ENCODE peak calls at places on chromosomes 5 and 9, in nine cellular contexts. One of them, this sample, is unnamed.

GRCh38 chr9:125437771-125438221 is 176.2 kb downstream of the GAPVD1 start:
- DNase-seq in A549: no peak
- DNase-seq in stomach: peak; percentile 16
- DNase-seq in IMR-90: no peak
- DNase-seq in ovary: peak; percentile 13
- DNase-seq in prostate gland: no peak
- DNase-seq in HCT116: no peak
- DNase-seq in sigmoid colon: no peak
- DNase-seq in heart left ventricle: no peak
- DNase-seq in this sample: no peak

GRCh38 chr5:116358911-116359418 is 215.7 kb downstream of the SEMA6A start:
- DNase-seq in IMR-90: no peak
- DNase-seq in A549: no peak
- DNase-seq in sigmoid colon: no peak
- DNase-seq in stomach: no peak
- DNase-seq in ovary: no peak
- DNase-seq in heart left ventricle: no peak
- DNase-seq in HCT116: no peak
- DNase-seq in prostate gland: no peak
- DNase-seq in this sample: no peak

GRCh38 chr5:151757233-151758140 is 944 bp downstream of the ATOX1 start:
- DNase-seq in sigmoid colon: no peak
- DNase-seq in ovary: no peak
- DNase-seq in prostate gland: peak; percentile 18
- DNase-seq in A549: no peak
- DNase-seq in heart left ventricle: no peak
- DNase-seq in HCT116: no peak
- DNase-seq in IMR-90: no peak
- DNase-seq in stomach: no peak
- DNase-seq in this sample: no peak

GRCh38 chr9:122218885-122219855 is 9.6 kb downstream of the LHX6 start:
- DNase-seq in stomach: no peak
- DNase-seq in sigmoid colon: no peak
- DNase-seq in heart left ventricle: no peak
- DNase-seq in ovary: no peak
- DNase-seq in A549: no peak
- DNase-seq in HCT116: no peak
- DNase-seq in prostate gland: no peak
- DNase-seq in IMR-90: peak; percentile 26
- DNase-seq in this sample: no peak

GRCh38 chr5:31995011-31995410 is 179.1 kb downstream of the GOLPH3 start:
- DNase-seq in ovary: no peak
- DNase-seq in heart left ventricle: no peak
- DNase-seq in IMR-90: no peak
- DNase-seq in HCT116: no peak
- DNase-seq in prostate gland: no peak
- DNase-seq in sigmoid colon: no peak
- DNase-seq in A549: no peak
- DNase-seq in stomach: no peak
- DNase-seq in this sample: no peak

GRCh38 chr5:140039561-140039960 is 3.5 kb downstream of the NRG2 start:
- DNase-seq in heart left ventricle: no peak
- DNase-seq in stomach: no peak
- DNase-seq in IMR-90: no peak
- DNase-seq in prostate gland: no peak
- DNase-seq in sigmoid colon: no peak
- DNase-seq in A549: no peak
- DNase-seq in ovary: no peak
- DNase-seq in HCT116: no peak
- DNase-seq in this sample: peak; percentile 47

GRCh38 chr9:2262809-2263510 is 247.8 kb downstream of the SMARCA2 start:
- DNase-seq in sigmoid colon: no peak
- DNase-seq in heart left ventricle: no peak
- DNase-seq in IMR-90: no peak
- DNase-seq in prostate gland: no peak
- DNase-seq in ovary: no peak
- DNase-seq in HCT116: no peak
- DNase-seq in A549: no peak
- DNase-seq in stomach: no peak
- DNase-seq in this sample: no peak

GRCh38 chr5:179820127-179820482 is 600 bp upstream of the SQSTM1 start:
- DNase-seq in A549: peak; percentile 60
- DNase-seq in prostate gland: no peak
- DNase-seq in HCT116: no peak
- DNase-seq in stomach: no peak
- DNase-seq in ovary: no peak
- DNase-seq in sigmoid colon: no peak
- DNase-seq in heart left ventricle: no peak
- DNase-seq in IMR-90: no peak
- DNase-seq in this sample: no peak

GRCh38 chr9:121192959-121193645 is 8.6 kb downstream of the RAB14 start:
- DNase-seq in sigmoid colon: no peak
- DNase-seq in prostate gland: no peak
- DNase-seq in A549: no peak
- DNase-seq in heart left ventricle: no peak
- DNase-seq in ovary: no peak
- DNase-seq in IMR-90: peak; percentile 36
- DNase-seq in stomach: no peak
- DNase-seq in HCT116: no peak
- DNase-seq in this sample: no peak

GRCh38 chr5:131288328-131288727 is 24.5 kb downstream of the CDC42SE2 start:
- DNase-seq in heart left ventricle: no peak
- DNase-seq in IMR-90: no peak
- DNase-seq in stomach: no peak
- DNase-seq in sigmoid colon: no peak
- DNase-seq in ovary: no peak
- DNase-seq in HCT116: no peak
- DNase-seq in prostate gland: no peak
- DNase-seq in A549: no peak
- DNase-seq in this sample: no peak

GRCh38 chr9:82124090-82124489 is 135.5 kb downstream of the SPATA31D1 start:
- DNase-seq in ovary: no peak
- DNase-seq in A549: no peak
- DNase-seq in HCT116: no peak
- DNase-seq in IMR-90: peak; percentile 90
- DNase-seq in prostate gland: no peak
- DNase-seq in stomach: no peak
- DNase-seq in sigmoid colon: no peak
- DNase-seq in heart left ventricle: no peak
- DNase-seq in this sample: no peak

GRCh38 chr5:77778398-77778797 is 2.3 kb upstream of the TBCA start:
- DNase-seq in HCT116: no peak
- DNase-seq in ovary: no peak
- DNase-seq in heart left ventricle: no peak
- DNase-seq in sigmoid colon: no peak
- DNase-seq in stomach: no peak
- DNase-seq in A549: no peak
- DNase-seq in IMR-90: no peak
- DNase-seq in prostate gland: no peak
- DNase-seq in this sample: no peak

GRCh38 chr5:172586118-172587060 is 54.7 kb upstream of the NEURL1B start:
- DNase-seq in stomach: peak; percentile 35
- DNase-seq in prostate gland: no peak
- DNase-seq in sigmoid colon: no peak
- DNase-seq in IMR-90: no peak
- DNase-seq in A549: no peak
- DNase-seq in heart left ventricle: peak; percentile 40
- DNase-seq in HCT116: no peak
- DNase-seq in ovary: no peak
- DNase-seq in this sample: no peak

GRCh38 chr5:163350083-163350482 is 87.3 kb upstream of the CCNG1 start:
- DNase-seq in heart left ventricle: no peak
- DNase-seq in stomach: no peak
- DNase-seq in ovary: no peak
- DNase-seq in A549: peak; percentile 20
- DNase-seq in HCT116: no peak
- DNase-seq in IMR-90: no peak
- DNase-seq in prostate gland: no peak
- DNase-seq in sigmoid colon: no peak
- DNase-seq in this sample: no peak

GRCh38 chr9:93112116-93112863 is 16.3 kb downstream of the CARD19 start:
- DNase-seq in IMR-90: no peak
- DNase-seq in A549: no peak
- DNase-seq in sigmoid colon: peak; percentile 58
- DNase-seq in prostate gland: no peak
- DNase-seq in stomach: no peak
- DNase-seq in heart left ventricle: peak; percentile 28
- DNase-seq in HCT116: no peak
- DNase-seq in ovary: peak; percentile 18
- DNase-seq in this sample: peak; percentile 13

GRCh38 chr5:124330595-124330994 is 415.8 kb downstream of the ZNF608 start:
- DNase-seq in HCT116: no peak
- DNase-seq in A549: no peak
- DNase-seq in prostate gland: no peak
- DNase-seq in stomach: no peak
- DNase-seq in ovary: no peak
- DNase-seq in IMR-90: no peak
- DNase-seq in heart left ventricle: no peak
- DNase-seq in sigmoid colon: no peak
- DNase-seq in this sample: no peak

GRCh38 chr9:97636903-97637302 is 3.3 kb downstream of the NCBP1 start:
- DNase-seq in HCT116: no peak
- DNase-seq in A549: no peak
- DNase-seq in sigmoid colon: no peak
- DNase-seq in IMR-90: no peak
- DNase-seq in ovary: no peak
- DNase-seq in stomach: no peak
- DNase-seq in prostate gland: no peak
- DNase-seq in heart left ventricle: no peak
- DNase-seq in this sample: no peak

GRCh38 chr9:97632406-97632991 is 669 bp downstream of the TSTD2 start:
- DNase-seq in heart left ventricle: peak; percentile 67
- DNase-seq in ovary: peak; percentile 74
- DNase-seq in A549: no peak
- DNase-seq in stomach: peak; percentile 56
- DNase-seq in HCT116: no peak
- DNase-seq in IMR-90: peak; percentile 84
- DNase-seq in sigmoid colon: peak; percentile 86
- DNase-seq in prostate gland: peak; percentile 42
- DNase-seq in this sample: peak; percentile 56

GRCh38 chr9:97635026-97635425 is 1.4 kb downstream of the NCBP1 start:
- DNase-seq in stomach: no peak
- DNase-seq in A549: no peak
- DNase-seq in heart left ventricle: no peak
- DNase-seq in prostate gland: no peak
- DNase-seq in ovary: no peak
- DNase-seq in IMR-90: no peak
- DNase-seq in HCT116: no peak
- DNase-seq in sigmoid colon: no peak
- DNase-seq in this sample: no peak

GRCh38 chr9:97633859-97634485 is 351 bp downstream of the NCBP1 start:
- DNase-seq in HCT116: no peak
- DNase-seq in prostate gland: no peak
- DNase-seq in sigmoid colon: no peak
- DNase-seq in stomach: no peak
- DNase-seq in IMR-90: peak; percentile 5
- DNase-seq in heart left ventricle: no peak
- DNase-seq in A549: no peak
- DNase-seq in ovary: no peak
- DNase-seq in this sample: no peak

DNA sequence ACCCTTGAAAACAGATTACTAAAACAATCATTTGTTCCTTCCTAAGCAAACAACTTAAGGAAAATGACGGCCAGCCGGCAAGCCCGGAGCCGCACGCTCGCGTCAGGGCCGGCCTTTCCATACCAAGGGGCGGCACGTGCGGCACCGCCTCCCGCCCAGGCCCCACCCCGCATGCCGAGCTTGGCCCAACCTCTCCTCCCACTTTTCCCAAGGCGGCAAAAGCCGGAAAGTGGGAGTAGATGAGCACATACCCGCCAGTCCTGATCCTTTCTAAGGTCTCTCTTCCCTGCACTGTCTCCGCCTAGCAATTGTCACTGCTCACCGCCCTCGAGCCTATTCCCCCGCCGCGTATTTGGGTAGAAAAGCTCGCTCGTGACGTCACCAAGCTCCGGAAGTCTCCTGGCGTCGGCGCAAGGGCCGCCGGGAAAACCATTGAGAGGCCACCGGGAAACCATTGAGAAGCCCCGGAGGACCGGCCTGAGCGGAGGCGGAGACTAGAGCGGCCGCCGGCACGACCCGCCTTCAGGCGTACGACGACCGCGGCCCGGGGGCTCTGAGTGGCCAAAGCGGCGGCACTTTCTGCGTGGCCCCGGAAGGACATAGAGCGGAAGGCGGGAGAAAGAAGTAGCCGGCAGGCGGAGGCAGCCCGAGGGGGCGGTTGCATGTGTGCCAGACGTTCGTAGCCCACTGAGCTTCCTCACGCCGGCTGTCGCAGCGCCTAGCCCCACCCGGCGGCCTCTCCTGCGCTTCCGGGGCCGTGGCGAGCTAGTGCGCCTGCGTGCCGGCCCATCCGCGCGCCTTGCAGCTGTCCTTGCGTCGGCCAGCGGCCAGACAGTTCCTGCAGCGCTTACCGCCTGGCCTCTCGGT is at the start of the genes NCBP1 and TSTD2:
- DNase-seq in sigmoid colon: peak; percentile 99
- DNase-seq in stomach: peak; percentile 98
- DNase-seq in IMR-90: peak; percentile 97
- DNase-seq in ovary: peak; percentile 97
- DNase-seq in A549: peak; percentile 98
- DNase-seq in heart left ventricle: peak; percentile 98
- DNase-seq in prostate gland: peak; percentile 96
- DNase-seq in HCT116: peak; percentile 96
- DNase-seq in this sample: peak; percentile 98
- H3K4me1 ChIP-seq in sigmoid colon: peaks cover 66% of the 10 kb centered on the region
- H3K4me1 ChIP-seq in stomach: peaks cover 68% of the 10 kb centered on the region
- H3K4me1 ChIP-seq in IMR-90: peaks cover 7% of the 10 kb centered on the region
- H3K4me1 ChIP-seq in ovary: peaks cover 9% of the 10 kb centered on the region
- H3K4me1 ChIP-seq in A549: peaks cover 38% of the 10 kb centered on the region
- H3K4me1 ChIP-seq in heart left ventricle: peaks cover 32% of the 10 kb centered on the region
- H3K4me1 ChIP-seq in prostate gland: no peaks in the 10 kb centered on the region
- H3K4me1 ChIP-seq in HCT116: peaks cover 9% of the 10 kb centered on the region
- H3K4me1 ChIP-seq in this sample: peaks cover 44% of the 10 kb centered on the region

GRCh38 chr9:134641989-134642384 is 384 bp downstream of the COL5A1 start:
- DNase-seq in HCT116: no peak
- DNase-seq in IMR-90: no peak
- DNase-seq in prostate gland: no peak
- DNase-seq in A549: no peak
- DNase-seq in heart left ventricle: no peak
- DNase-seq in sigmoid colon: no peak
- DNase-seq in ovary: no peak
- DNase-seq in stomach: no peak
- DNase-seq in this sample: no peak
- H3K4me3 ChIP-seq in HCT116: no peak overlapping the region
- H3K4me3 ChIP-seq in IMR-90: peak overlapping the region; percentile 84
- H3K4me3 ChIP-seq in prostate gland: peak overlapping the region; percentile 56
- H3K4me3 ChIP-seq in A549: peak overlapping the region; percentile 73
- H3K4me3 ChIP-seq in heart left ventricle: peak overlapping the region; percentile 79
- H3K4me3 ChIP-seq in sigmoid colon: peak overlapping the region; percentile 70
- H3K4me3 ChIP-seq in ovary: peak overlapping the region; percentile 86
- H3K4me3 ChIP-seq in stomach: peak overlapping the region; percentile 75
- H3K4me3 ChIP-seq in this sample: no peak overlapping the region

GRCh38 chr5:142770650-142771609 is 753 bp downstream of the ARHGAP26 start:
- DNase-seq in stomach: peak; percentile 64
- DNase-seq in HCT116: no peak
- DNase-seq in sigmoid colon: peak; percentile 82
- DNase-seq in prostate gland: peak; percentile 45
- DNase-seq in heart left ventricle: peak; percentile 68
- DNase-seq in ovary: peak; percentile 51
- DNase-seq in A549: peak; percentile 61
- DNase-seq in IMR-90: no peak
- DNase-seq in this sample: peak; percentile 61
- TF ChIP-seq POLR2A in stomach: peak; percentile 8
- TF ChIP-seq POLR2A in HCT116: no peak
- TF ChIP-seq POLR2A in sigmoid colon: no peak
- TF ChIP-seq POLR2A in prostate gland: peak; percentile 41
- TF ChIP-seq POLR2A in heart left ventricle: no peak
- TF ChIP-seq POLR2A in ovary: no peak
- TF ChIP-seq POLR2A in A549: no peak
- TF ChIP-seq POLR2A in IMR-90: no peak
- TF ChIP-seq POLR2A in this sample: peak; percentile 10

GRCh38 chr9:134393582-134394280 is 67.5 kb downstream of the RXRA start:
- DNase-seq in HCT116: no peak
- DNase-seq in stomach: no peak
- DNase-seq in prostate gland: no peak
- DNase-seq in A549: no peak
- DNase-seq in ovary: no peak
- DNase-seq in IMR-90: no peak
- DNase-seq in heart left ventricle: no peak
- DNase-seq in sigmoid colon: no peak
- DNase-seq in this sample: no peak
- H3K4me1 ChIP-seq in HCT116: no peaks in the 10 kb centered on the region
- H3K4me1 ChIP-seq in stomach: peaks cover 91% of the 10 kb centered on the region
- H3K4me1 ChIP-seq in prostate gland: peaks cover 24% of the 10 kb centered on the region
- H3K4me1 ChIP-seq in A549: peaks cover 3% of the 10 kb centered on the region
- H3K4me1 ChIP-seq in ovary: peaks cover 16% of the 10 kb centered on the region
- H3K4me1 ChIP-seq in IMR-90: no peaks in the 10 kb centered on the region
- H3K4me1 ChIP-seq in heart left ventricle: peaks cover 78% of the 10 kb centered on the region
- H3K4me1 ChIP-seq in sigmoid colon: peaks cover 71% of the 10 kb centered on the region
- H3K4me1 ChIP-seq in this sample: peaks cover 40% of the 10 kb centered on the region